ENCODE peak calls at places on chromosomes 2 and 18, in five cellular contexts. H, Y, B, G and S are unnamed samples.

GRCh38 chr2:239376351-239376750 is 24.5 kb downstream of the HDAC4 start:
- DNase-seq in B (no peak), H (no peak), Y (peak; percentile 57), G (no peak), S (no peak)

GRCh38 chr18:63220903-63221302 is 98.7 kb downstream of the BCL2 start:
- DNase-seq in B (no peak), Y (no peak), G (no peak), H (no peak), S (no peak)

GRCh38 chr18:13797157-13797611 is 26.8 kb upstream of the MC5R start:
- DNase-seq in Y (no peak), H (no peak), B (no peak), G (no peak), S (no peak)

GRCh38 chr18:42477261-42477660 is 522.2 kb downstream of the PIK3C3 start:
- DNase-seq in B (no peak), Y (no peak), G (no peak), H (no peak), S (no peak)

GRCh38 chr2:234961784-234962183 is 10.0 kb downstream of the SH3BP4 start:
- DNase-seq in Y (no peak), H (no peak), G (no peak), B (no peak), S (no peak)

GRCh38 chr2:15058015-15058414 is 425.5 kb downstream of the LRATD1 start:
- DNase-seq in Y (no peak), G (no peak), H (no peak), B (peak; percentile 12), S (no peak)

GRCh38 chr2:204613635-204614034 is 68.4 kb downstream of the PARD3B start:
- DNase-seq in H (no peak), B (no peak), Y (no peak), G (no peak), S (no peak)

GRCh38 chr2:206063635-206064034 is 22.3 kb downstream of the INO80D start:
- DNase-seq in H (no peak), Y (no peak), B (no peak), G (no peak), S (no peak)

GRCh38 chr2:108988796-108989713 is at the start of gene EDAR:
- DNase-seq in Y (no peak), H (peak; percentile 76), G (no peak), B (peak; percentile 13), S (no peak)

GRCh38 chr18:40624959-40625358 is 1330.1 kb upstream of the PIK3C3 start:
- DNase-seq in Y (no peak), H (no peak), B (no peak), G (no peak), S (no peak)

GRCh38 chr2:148282201-148282600 is 261.3 kb downstream of the MBD5 start:
- DNase-seq in H (no peak), Y (no peak), B (no peak), G (no peak), S (peak; percentile 12)

GRCh38 chr2:28437142-28437835 is 44.6 kb downstream of the FOSL2 start:
- DNase-seq in G (no peak), B (no peak), Y (no peak), H (no peak), S (no peak)

GRCh38 chr18:79791141-79791972 is 6.4 kb upstream of the KCNG2 start:
- DNase-seq in B (no peak), G (no peak), H (peak; percentile 39), Y (peak; percentile 46), S (peak; percentile 71)

GRCh38 chr2:183057333-183057985 is 19.2 kb upstream of the NCKAP1 start:
- DNase-seq in G (no peak), H (no peak), B (no peak), Y (no peak), S (no peak)

GRCh38 chr2:111884592-111884964 is 585 bp upstream of the ANAPC1 start:
- DNase-seq in B (no peak), H (no peak), Y (no peak), G (no peak), S (no peak)

GRCh38 chr2:143725425-143725824 is 596.2 kb downstream of the ARHGAP15 start:
- DNase-seq in H (no peak), G (no peak), Y (no peak), B (no peak), S (no peak)

GRCh38 chr18:13915973-13916372 is 637 bp upstream of the MC2R start:
- DNase-seq in G (no peak), H (no peak), B (no peak), Y (no peak), S (no peak)

GRCh38 chr2:1841461-1841860 is 97.1 kb upstream of the PXDN start:
- DNase-seq in H (peak; percentile 12), B (no peak), G (no peak), Y (no peak), S (no peak)

GRCh38 chr2:129884221-129884786 is 95.2 kb upstream of the RAB6C start:
- DNase-seq in G (no peak), Y (no peak), H (no peak), B (no peak), S (no peak)

GRCh38 chr2:169158874-169159273 is 89.5 kb downstream of the DHRS9 start:
- DNase-seq in B (no peak), H (no peak), G (no peak), Y (no peak), S (no peak)

GRCh38 chr2:72712304-72712703 is 113.5 kb downstream of the EXOC6B start:
- DNase-seq in Y (no peak), H (no peak), B (no peak), G (no peak), S (no peak)

GRCh38 chr2:232951891-232952290 is 61.2 kb downstream of the NGEF start:
- DNase-seq in Y (no peak), G (no peak), B (no peak), H (no peak), S (no peak)

GRCh38 chr18:49135871-49136270 is 185.1 kb upstream of the SMAD7 start:
- DNase-seq in B (no peak), G (no peak), H (no peak), Y (no peak), S (peak; percentile 23)

GRCh38 chr2:157925071-157925470 is 48.9 kb upstream of the ACVR1 start:
- DNase-seq in G (no peak), Y (no peak), B (no peak), H (no peak), S (no peak)

GRCh38 chr2:106160786-106161261 is 33.3 kb downstream of the UXS1 start:
- DNase-seq in B (no peak), Y (no peak), G (no peak), H (no peak), S (no peak)

GRCh38 chr2:11692966-11693521 is 23.0 kb upstream of the NTSR2 start:
- DNase-seq in B (peak; percentile 46), G (no peak), H (peak; percentile 85), Y (no peak), S (no peak)

GRCh38 chr2:202317080-202317859 is 51.7 kb downstream of the NOP58 start:
- DNase-seq in H (no peak), Y (no peak), B (no peak), G (no peak), S (peak; percentile 37)

GRCh38 chr18:7273301-7273911 is 42.5 kb downstream of the LRRC30 start:
- DNase-seq in G (no peak), Y (peak; percentile 85), H (no peak), B (no peak), S (peak; percentile 41)

GRCh38 chr18:49597152-49597551 is 35.3 kb downstream of the LIPG start:
- DNase-seq in B (no peak), Y (no peak), G (no peak), H (no peak), S (no peak)

GRCh38 chr2:54012538-54013141 is 41.8 kb upstream of the PSME4 start:
- DNase-seq in B (no peak), H (no peak), G (no peak), Y (no peak), S (no peak)